ENCODE peak calls at places on chromosome 7, in five cellular contexts. One of them, this sample, is unnamed.

GRCh38 chr7:149690688-149691446 is 82.5 kb downstream of the ZNF467 start:
- DNase-seq in AG04450: no peak
- DNase-seq in fibroblast of pulmonary artery: peak; percentile 76
- DNase-seq in hepatocyte: peak; percentile 47
- DNase-seq in Caco-2: peak; percentile 69
- DNase-seq in this sample: no peak

GRCh38 chr7:32501522-32501921 is 6.2 kb downstream of the AVL9 start:
- DNase-seq in AG04450: no peak
- DNase-seq in fibroblast of pulmonary artery: peak; percentile 62
- DNase-seq in hepatocyte: no peak
- DNase-seq in Caco-2: no peak
- DNase-seq in this sample: no peak

GRCh38 chr7:103989785-103990775 is 622 bp upstream of the RELN start:
- DNase-seq in fibroblast of pulmonary artery: peak; percentile 32
- DNase-seq in hepatocyte: peak; percentile 48
- DNase-seq in Caco-2: no peak
- DNase-seq in AG04450: no peak
- DNase-seq in this sample: peak; percentile 79

GRCh38 chr7:131501422-131501821 is 55.0 kb downstream of the PODXL start:
- DNase-seq in Caco-2: no peak
- DNase-seq in hepatocyte: no peak
- DNase-seq in AG04450: peak; percentile 65
- DNase-seq in fibroblast of pulmonary artery: peak; percentile 48
- DNase-seq in this sample: no peak

GRCh38 chr7:104903044-104903443 is 111.0 kb upstream of the KMT2E start:
- DNase-seq in fibroblast of pulmonary artery: peak; percentile 45
- DNase-seq in hepatocyte: no peak
- DNase-seq in Caco-2: no peak
- DNase-seq in AG04450: no peak
- DNase-seq in this sample: no peak

GRCh38 chr7:146054909-146055308 is 61.7 kb upstream of the CNTNAP2 start:
- DNase-seq in Caco-2: no peak
- DNase-seq in fibroblast of pulmonary artery: no peak
- DNase-seq in hepatocyte: no peak
- DNase-seq in AG04450: no peak
- DNase-seq in this sample: no peak

GRCh38 chr7:134943785-134944400 is 42.4 kb upstream of the AGBL3 start:
- DNase-seq in fibroblast of pulmonary artery: peak; percentile 64
- DNase-seq in Caco-2: no peak
- DNase-seq in AG04450: no peak
- DNase-seq in hepatocyte: peak; percentile 46
- DNase-seq in this sample: no peak

GRCh38 chr7:114825423-114825951 is 96.4 kb upstream of the MDFIC start:
- DNase-seq in hepatocyte: no peak
- DNase-seq in Caco-2: no peak
- DNase-seq in AG04450: no peak
- DNase-seq in fibroblast of pulmonary artery: no peak
- DNase-seq in this sample: no peak

GRCh38 chr7:155803418-155804376 is 8.6 kb downstream of the SHH start:
- DNase-seq in Caco-2: no peak
- DNase-seq in hepatocyte: peak; percentile 70
- DNase-seq in fibroblast of pulmonary artery: no peak
- DNase-seq in AG04450: no peak
- DNase-seq in this sample: peak; percentile 84

GRCh38 chr7:37201876-37202198 is 246.8 kb downstream of the ELMO1 start:
- DNase-seq in AG04450: no peak
- DNase-seq in Caco-2: no peak
- DNase-seq in hepatocyte: no peak
- DNase-seq in fibroblast of pulmonary artery: no peak
- DNase-seq in this sample: no peak

GRCh38 chr7:33191326-33191725 is 62.0 kb downstream of the BBS9 start:
- DNase-seq in hepatocyte: peak; percentile 25
- DNase-seq in AG04450: no peak
- DNase-seq in Caco-2: no peak
- DNase-seq in fibroblast of pulmonary artery: no peak
- DNase-seq in this sample: no peak

GRCh38 chr7:9921326-9921725 is 1052.3 kb upstream of the PHF14 start:
- DNase-seq in fibroblast of pulmonary artery: no peak
- DNase-seq in hepatocyte: no peak
- DNase-seq in AG04450: no peak
- DNase-seq in Caco-2: no peak
- DNase-seq in this sample: no peak

GRCh38 chr7:107559864-107560263 is 3.9 kb downstream of the COG5 start:
- DNase-seq in fibroblast of pulmonary artery: peak; percentile 67
- DNase-seq in AG04450: no peak
- DNase-seq in Caco-2: no peak
- DNase-seq in hepatocyte: no peak
- DNase-seq in this sample: no peak

GRCh38 chr7:130133029-130133774 is 62.9 kb downstream of the KLHDC10 start:
- DNase-seq in AG04450: no peak
- DNase-seq in Caco-2: no peak
- DNase-seq in hepatocyte: no peak
- DNase-seq in fibroblast of pulmonary artery: no peak
- DNase-seq in this sample: no peak

GRCh38 chr7:95527776-95528250 is 42.1 kb downstream of the ASB4 start:
- DNase-seq in hepatocyte: no peak
- DNase-seq in AG04450: no peak
- DNase-seq in fibroblast of pulmonary artery: no peak
- DNase-seq in Caco-2: no peak
- DNase-seq in this sample: peak; percentile 73

GRCh38 chr7:27184342-27185012 is 555 bp downstream of the HOXA11 start:
- DNase-seq in hepatocyte: no peak
- DNase-seq in Caco-2: peak; percentile 47
- DNase-seq in AG04450: no peak
- DNase-seq in fibroblast of pulmonary artery: peak; percentile 13
- DNase-seq in this sample: peak; percentile 31

GRCh38 chr7:84302949-84303348 is 108.4 kb upstream of the SEMA3A start:
- DNase-seq in AG04450: no peak
- DNase-seq in Caco-2: peak; percentile 43
- DNase-seq in fibroblast of pulmonary artery: no peak
- DNase-seq in hepatocyte: no peak
- DNase-seq in this sample: peak; percentile 41

GRCh38 chr7:93375603-93376002 is 143.4 kb downstream of the VPS50 start:
- DNase-seq in Caco-2: no peak
- DNase-seq in hepatocyte: no peak
- DNase-seq in fibroblast of pulmonary artery: no peak
- DNase-seq in AG04450: no peak
- DNase-seq in this sample: no peak

GRCh38 chr7:118492466-118492865 is 268.0 kb downstream of the ANKRD7 start:
- DNase-seq in hepatocyte: no peak
- DNase-seq in fibroblast of pulmonary artery: no peak
- DNase-seq in Caco-2: no peak
- DNase-seq in AG04450: no peak
- DNase-seq in this sample: no peak

GRCh38 chr7:141674201-141674671 is 27.7 kb downstream of the DENND11 start:
- DNase-seq in fibroblast of pulmonary artery: peak; percentile 93
- DNase-seq in hepatocyte: no peak
- DNase-seq in Caco-2: no peak
- DNase-seq in AG04450: no peak
- DNase-seq in this sample: no peak

GRCh38 chr7:79452032-79452494 is 1.4 kb downstream of the MAGI2 start:
- DNase-seq in hepatocyte: peak; percentile 93
- DNase-seq in Caco-2: no peak
- DNase-seq in fibroblast of pulmonary artery: peak; percentile 93
- DNase-seq in AG04450: peak; percentile 53
- DNase-seq in this sample: peak; percentile 86

GRCh38 chr7:37054631-37055300 is 330.5 kb upstream of the AOAH start:
- DNase-seq in hepatocyte: no peak
- DNase-seq in Caco-2: no peak
- DNase-seq in AG04450: no peak
- DNase-seq in fibroblast of pulmonary artery: peak; percentile 27
- DNase-seq in this sample: no peak

DNA sequence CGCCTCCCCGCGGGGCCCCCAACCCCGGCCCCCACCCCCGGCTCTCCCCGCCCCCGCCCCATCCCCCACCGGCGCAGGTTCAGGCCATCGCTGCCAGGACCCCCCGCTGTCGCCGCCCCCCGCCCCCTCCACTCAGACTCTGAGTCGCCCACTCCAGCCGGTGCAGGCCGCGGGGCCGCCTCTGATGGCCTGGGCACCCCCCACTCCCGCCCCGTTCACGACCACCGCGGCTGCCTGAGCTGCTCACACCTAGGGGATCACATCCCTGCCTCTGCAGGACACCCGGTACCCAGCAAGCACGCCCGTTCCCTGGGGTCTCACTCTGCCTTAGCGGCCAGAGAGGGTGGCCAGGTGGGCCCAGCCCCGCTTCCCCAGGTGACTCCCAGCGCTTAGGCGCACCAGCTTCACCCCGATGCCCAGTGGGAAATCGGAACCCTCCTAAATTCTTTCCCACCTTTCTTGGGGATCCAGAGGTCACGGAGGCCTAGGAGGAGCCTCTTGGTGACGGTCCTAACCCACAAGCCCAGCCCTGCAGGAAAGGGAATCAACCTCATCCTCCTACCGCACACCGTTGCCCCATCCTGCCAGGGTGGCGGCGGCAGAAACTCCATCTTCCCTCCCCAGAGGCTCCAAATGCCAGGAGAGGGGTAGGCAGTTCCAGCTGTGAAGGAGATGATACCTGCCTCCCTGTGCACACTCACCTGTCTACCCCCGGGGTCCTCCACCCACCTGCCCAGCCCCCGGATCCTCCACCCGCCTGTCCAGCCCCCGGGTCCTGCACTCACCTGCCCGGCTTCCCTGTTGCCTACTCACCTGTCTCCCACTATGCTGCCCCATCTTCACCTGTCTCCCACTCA is 13.7 kb upstream of the DNAAF5 start:
- DNase-seq in fibroblast of pulmonary artery: no peak
- DNase-seq in AG04450: no peak
- DNase-seq in Caco-2: peak; percentile 30
- DNase-seq in hepatocyte: no peak
- DNase-seq in this sample: peak; percentile 29
- H3K4me3 ChIP-seq in fibroblast of pulmonary artery: no peak overlapping the region
- H3K4me3 ChIP-seq in AG04450: peak overlapping the region; percentile 27
- H3K4me3 ChIP-seq in Caco-2: no peak overlapping the region
- H3K4me3 ChIP-seq in hepatocyte: no peak overlapping the region
- H3K4me3 ChIP-seq in this sample: no peak overlapping the region

DNA sequence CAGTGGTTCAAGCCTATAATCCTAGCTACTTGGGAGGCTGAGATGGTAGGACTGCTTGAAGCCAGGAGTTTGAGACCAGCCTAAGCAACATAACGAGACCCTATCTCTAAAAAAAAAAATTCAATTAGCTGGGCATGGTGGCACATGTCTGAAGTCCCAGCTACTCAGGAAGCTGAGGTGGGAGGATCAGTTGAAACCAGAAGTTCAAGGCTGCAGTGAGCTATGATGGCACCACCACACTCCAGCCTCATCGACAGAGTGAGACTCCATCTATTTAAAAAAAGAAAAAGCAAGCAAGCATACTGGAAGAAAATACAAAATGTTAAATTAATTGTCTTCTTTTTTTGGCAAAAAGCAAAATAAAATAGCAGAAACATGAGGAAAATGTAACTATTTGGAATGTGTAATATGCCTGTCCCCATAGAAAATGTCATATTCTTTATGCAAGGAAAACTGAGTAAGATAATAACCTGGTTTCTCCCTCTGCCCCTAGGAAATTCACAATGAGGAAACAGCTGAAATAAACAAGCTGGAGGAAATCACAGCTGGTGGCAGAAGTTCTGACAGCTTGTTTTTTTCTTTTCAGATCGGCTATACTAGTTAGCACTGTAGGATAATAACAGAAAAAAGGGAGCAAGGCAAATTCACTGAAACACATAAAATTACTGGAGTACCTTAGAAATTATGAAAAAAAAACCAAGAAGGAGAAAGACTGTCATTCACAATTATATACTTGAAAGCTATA is 48.5 kb downstream of the HERPUD2 start:
- DNase-seq in fibroblast of pulmonary artery: peak; percentile 42
- DNase-seq in hepatocyte: no peak
- DNase-seq in AG04450: no peak
- DNase-seq in Caco-2: no peak
- DNase-seq in this sample: no peak
- H3K4me3 ChIP-seq in fibroblast of pulmonary artery: no peak overlapping the region
- H3K4me3 ChIP-seq in hepatocyte: no peak overlapping the region
- H3K4me3 ChIP-seq in AG04450: no peak overlapping the region
- H3K4me3 ChIP-seq in Caco-2: no peak overlapping the region
- H3K4me3 ChIP-seq in this sample: no peak overlapping the region

DNA sequence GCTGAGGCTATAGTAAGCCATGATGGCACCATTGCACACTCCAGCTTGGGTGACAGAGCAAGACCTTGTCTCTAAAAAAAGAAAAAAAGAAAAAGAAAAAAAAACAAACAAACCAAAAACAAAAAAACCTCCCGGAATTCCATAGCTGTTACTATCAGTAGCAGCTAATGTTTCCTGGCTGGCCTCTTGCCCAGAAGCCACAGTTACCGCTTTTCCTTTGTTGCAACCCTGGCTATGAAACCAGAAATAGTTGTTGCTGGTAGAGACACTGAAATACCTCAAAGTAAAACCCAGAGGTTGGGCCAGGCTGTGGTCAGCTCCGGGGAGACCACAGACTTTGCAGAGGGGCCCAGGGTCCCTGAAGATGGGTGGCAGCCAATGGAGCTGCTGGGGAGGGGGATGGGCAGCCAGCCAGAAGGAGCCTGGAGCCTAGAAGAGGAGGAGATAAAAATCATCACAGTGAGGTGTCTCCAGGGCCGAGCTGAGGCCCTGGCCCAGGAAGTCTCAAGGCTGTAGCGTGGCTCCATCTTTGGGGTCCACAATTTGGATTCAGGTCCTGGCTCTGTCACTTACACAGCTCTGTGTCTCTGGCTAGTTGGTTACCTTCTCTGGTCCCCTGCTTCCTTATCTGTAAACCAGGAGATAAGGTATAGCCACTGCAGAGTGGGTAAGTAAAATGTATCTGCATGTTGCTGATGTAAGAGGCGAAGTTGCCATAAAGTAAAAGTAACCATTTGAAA is 3.4 kb upstream of the CHST12 start:
- DNase-seq in Caco-2: no peak
- DNase-seq in fibroblast of pulmonary artery: peak; percentile 98
- DNase-seq in hepatocyte: peak; percentile 79
- DNase-seq in AG04450: peak; percentile 87
- DNase-seq in this sample: peak; percentile 62
- H3K4me3 ChIP-seq in Caco-2: no peak overlapping the region
- H3K4me3 ChIP-seq in fibroblast of pulmonary artery: peak overlapping the region; percentile 0
- H3K4me3 ChIP-seq in hepatocyte: no peak overlapping the region
- H3K4me3 ChIP-seq in AG04450: peak overlapping the region; percentile 18
- H3K4me3 ChIP-seq in this sample: no peak overlapping the region

DNA sequence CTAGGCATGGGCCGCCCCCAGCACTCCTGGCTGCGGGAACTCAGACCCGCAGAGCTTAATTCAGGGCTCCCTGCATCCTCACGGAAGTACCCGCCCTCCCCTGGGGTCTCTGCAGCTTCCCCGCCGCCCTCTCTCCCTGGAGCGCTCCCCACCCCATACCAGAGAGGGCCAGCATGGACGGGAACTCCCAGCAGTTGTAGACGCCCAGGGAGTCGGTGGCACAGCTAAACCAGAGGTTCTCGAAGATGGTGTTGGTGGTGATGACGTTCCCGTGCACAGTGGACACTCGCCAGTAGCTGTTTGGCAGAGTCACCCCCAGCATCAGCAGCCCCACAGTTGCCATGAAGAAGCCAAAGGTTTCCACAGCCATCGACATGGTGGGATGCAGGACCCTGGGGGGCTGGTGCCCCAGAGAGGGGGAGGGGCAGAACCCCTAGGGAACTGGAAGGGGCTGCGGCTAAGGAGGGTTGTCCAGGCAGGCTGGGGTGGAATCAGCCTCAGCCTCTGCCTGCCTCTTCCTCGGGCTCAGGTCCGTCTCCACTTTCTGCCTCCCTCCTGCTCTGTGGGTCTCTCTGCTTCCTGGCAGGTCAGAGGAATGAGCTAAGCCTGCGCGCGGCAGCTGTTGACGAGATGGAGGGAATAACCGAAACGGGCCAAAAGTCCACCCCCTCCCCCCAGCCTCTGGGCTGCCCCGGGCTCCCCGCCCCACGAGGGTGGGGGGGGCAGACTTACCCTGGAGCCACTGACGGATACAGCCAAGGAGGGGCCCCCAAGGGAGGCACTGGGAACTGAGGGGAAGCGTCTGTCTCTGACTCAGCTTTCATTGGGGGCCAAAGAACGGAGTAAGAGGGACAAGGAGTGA is at the start of gene CLDN15:
- DNase-seq in hepatocyte: peak; percentile 56
- DNase-seq in AG04450: no peak
- DNase-seq in Caco-2: peak; percentile 60
- DNase-seq in fibroblast of pulmonary artery: peak; percentile 82
- DNase-seq in this sample: no peak
- H3K4me3 ChIP-seq in hepatocyte: no peak within 1 kb of the TSS
- H3K4me3 ChIP-seq in AG04450: no peak within 1 kb of the TSS
- H3K4me3 ChIP-seq in Caco-2: no peak within 1 kb of the TSS
- H3K4me3 ChIP-seq in fibroblast of pulmonary artery: peak within 1 kb of the TSS; percentile 17
- H3K4me3 ChIP-seq in this sample: no peak within 1 kb of the TSS

This sample was measured in left lung.